ENCODE peak calls at places on chromosomes 3 and 15, in nine cellular contexts. X is A549, W is HCT116, M is GM12878, J is SK-N-SH, D is endothelial cell of umbilical vein, O is K562, E is H1, K is HepG2. I is an unnamed sample.

GRCh38 chr3:146503459-146504202 is 34.3 kb upstream of the PLSCR2 start:
- DNase-seq in W (peak; percentile 86), M (peak; percentile 62), X (peak; percentile 23), E (no peak), J (no peak), K (peak; percentile 25), O (no peak), D (peak; percentile 45), I (peak; percentile 2)

GRCh38 chr3:13584901-13585300 is 36.0 kb downstream of the FBLN2 start:
- DNase-seq in J (no peak), M (no peak), K (no peak), E (no peak), X (no peak), W (no peak), D (no peak), O (no peak), I (no peak)

GRCh38 chr3:8490079-8490552 is 11.5 kb upstream of the LMCD1 start:
- DNase-seq in J (no peak), M (no peak), W (no peak), E (no peak), O (no peak), D (no peak), K (peak; percentile 66), X (peak; percentile 38), I (no peak)

GRCh38 chr3:6825527-6825926 is 35.4 kb upstream of the GRM7 start:
- DNase-seq in X (no peak), D (no peak), J (peak; percentile 28), E (no peak), O (no peak), W (no peak), K (no peak), M (no peak), I (no peak)

GRCh38 chr3:58668247-58668646 is 1.7 kb upstream of the FAM3D start:
- DNase-seq in E (no peak), O (no peak), K (no peak), J (no peak), D (no peak), X (no peak), W (no peak), M (no peak), I (no peak)

GRCh38 chr3:54853573-54854404 is 74.1 kb downstream of the LRTM1 start:
- DNase-seq in M (no peak), W (no peak), O (peak; percentile 70), X (peak; percentile 70), K (peak; percentile 18), D (peak; percentile 38), E (peak; percentile 93), J (peak; percentile 86), I (peak; percentile 72)

GRCh38 chr3:132444333-132444732 is 27.0 kb downstream of the DNAJC13 start:
- DNase-seq in M (no peak), D (no peak), W (no peak), X (no peak), J (no peak), O (no peak), K (no peak), E (no peak), I (no peak)

GRCh38 chr3:43215684-43216336 is 70.5 kb upstream of the SNRK start:
- DNase-seq in M (no peak), W (no peak), O (no peak), X (peak; percentile 3), J (no peak), D (no peak), K (no peak), E (no peak), I (no peak)

DNA sequence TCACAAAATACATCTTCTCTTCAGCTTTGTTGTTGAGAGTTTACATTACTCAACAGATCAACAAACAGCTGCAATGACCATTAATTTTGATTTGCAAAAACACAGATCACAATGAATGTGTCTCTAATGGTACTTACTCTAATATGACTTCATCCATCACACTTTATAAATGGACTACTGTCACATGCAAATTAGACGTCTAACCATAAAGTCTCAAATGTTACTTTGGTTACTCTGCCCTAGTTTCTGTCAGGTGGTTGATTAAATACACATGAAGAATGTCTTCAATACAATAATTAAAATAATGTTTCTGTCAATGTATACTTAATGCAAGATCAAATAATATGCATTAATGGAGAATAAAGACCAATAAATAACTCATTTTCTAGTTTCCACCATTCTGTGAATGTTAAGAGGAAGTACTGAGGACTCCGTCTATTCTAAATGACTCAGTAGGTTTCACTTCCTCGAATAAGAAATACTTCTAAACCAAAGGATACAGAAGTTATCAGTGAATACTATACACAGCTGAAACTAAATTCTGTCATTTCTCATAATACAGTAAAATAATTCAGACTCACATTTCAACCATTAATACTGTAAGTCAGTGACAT is 145.8 kb downstream of the CBLB start:
- DNase-seq in M (peak; percentile 36), E (no peak), J (no peak), K (no peak), O (no peak), D (no peak), X (no peak), W (no peak), I (peak; percentile 65)
- H3K4me3 ChIP-seq in M (no peak overlapping the region), E (no peak overlapping the region), J (no peak overlapping the region), K (no peak overlapping the region), O (no peak overlapping the region), D (no peak overlapping the region), X (no peak overlapping the region), W (no peak overlapping the region), I (no peak overlapping the region)

DNA sequence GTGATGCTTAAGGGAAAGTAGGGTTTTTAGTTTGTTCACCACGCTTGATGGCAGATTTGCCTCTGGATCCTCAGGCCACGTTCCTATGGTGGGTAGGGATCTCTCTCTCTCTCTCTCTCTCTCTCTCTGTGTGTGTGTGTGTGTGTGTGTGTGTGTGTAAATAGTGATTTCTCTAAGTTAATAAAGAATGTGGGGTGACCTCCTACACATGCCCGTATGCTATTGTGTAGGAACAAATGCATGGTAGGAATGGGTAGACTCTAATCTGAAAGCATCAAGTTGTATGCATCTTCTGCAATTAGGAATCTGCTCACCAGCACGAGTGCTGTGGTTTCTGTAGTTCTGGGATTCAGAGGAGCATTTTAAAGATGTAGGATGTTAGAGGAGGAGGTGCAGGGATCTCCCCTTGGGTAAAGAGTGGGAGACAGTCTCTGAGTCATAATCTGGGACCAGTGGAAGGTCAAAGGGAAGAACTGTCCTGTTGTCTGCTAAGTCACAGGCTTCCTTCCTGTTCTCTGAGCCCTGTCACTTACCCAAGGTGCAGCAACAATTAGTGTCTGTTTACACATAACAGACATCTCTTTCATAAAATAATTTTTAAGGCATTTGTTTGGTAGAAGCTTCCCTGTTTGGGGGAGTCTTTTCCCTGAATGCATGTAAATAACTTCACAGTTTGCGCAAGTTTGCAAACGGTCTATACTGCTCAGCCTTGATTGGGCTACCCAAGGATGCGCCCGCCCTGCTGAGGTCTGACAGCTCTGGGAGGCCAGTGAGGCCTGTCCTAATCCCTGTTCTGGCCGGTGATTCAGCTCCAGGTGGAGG is 139.8 kb downstream of the IGF1R start:
- DNase-seq in D (no peak), O (no peak), M (no peak), X (peak; percentile 44), J (no peak), W (no peak), K (peak; percentile 43), E (no peak), I (peak; percentile 85)
- TF ChIP-seq MAX in D (no peak), O (no peak), M (no peak), X (no peak), J (no peak), W (no peak), K (no peak), E (no peak), I (no peak)

GRCh38 chr3:187952849-187953248 is 201.1 kb upstream of the LPP start:
- DNase-seq in J (no peak), X (no peak), K (no peak), D (no peak), W (no peak), O (no peak), M (no peak), E (no peak), I (no peak)

GRCh38 chr3:187958432-187959003 is 195.4 kb upstream of the LPP start:
- DNase-seq in E (no peak), W (no peak), O (no peak), X (no peak), D (no peak), K (no peak), M (no peak), J (no peak), I (no peak)

GRCh38 chr3:187957209-187957981 is 196.6 kb upstream of the LPP start:
- DNase-seq in X (no peak), O (no peak), E (no peak), K (no peak), J (no peak), W (no peak), M (no peak), D (no peak), I (no peak)

GRCh38 chr3:187954486-187955075 is 199.4 kb upstream of the LPP start:
- DNase-seq in J (no peak), K (no peak), M (no peak), W (no peak), X (peak; percentile 10), E (no peak), D (no peak), O (no peak), I (no peak)

DNA sequence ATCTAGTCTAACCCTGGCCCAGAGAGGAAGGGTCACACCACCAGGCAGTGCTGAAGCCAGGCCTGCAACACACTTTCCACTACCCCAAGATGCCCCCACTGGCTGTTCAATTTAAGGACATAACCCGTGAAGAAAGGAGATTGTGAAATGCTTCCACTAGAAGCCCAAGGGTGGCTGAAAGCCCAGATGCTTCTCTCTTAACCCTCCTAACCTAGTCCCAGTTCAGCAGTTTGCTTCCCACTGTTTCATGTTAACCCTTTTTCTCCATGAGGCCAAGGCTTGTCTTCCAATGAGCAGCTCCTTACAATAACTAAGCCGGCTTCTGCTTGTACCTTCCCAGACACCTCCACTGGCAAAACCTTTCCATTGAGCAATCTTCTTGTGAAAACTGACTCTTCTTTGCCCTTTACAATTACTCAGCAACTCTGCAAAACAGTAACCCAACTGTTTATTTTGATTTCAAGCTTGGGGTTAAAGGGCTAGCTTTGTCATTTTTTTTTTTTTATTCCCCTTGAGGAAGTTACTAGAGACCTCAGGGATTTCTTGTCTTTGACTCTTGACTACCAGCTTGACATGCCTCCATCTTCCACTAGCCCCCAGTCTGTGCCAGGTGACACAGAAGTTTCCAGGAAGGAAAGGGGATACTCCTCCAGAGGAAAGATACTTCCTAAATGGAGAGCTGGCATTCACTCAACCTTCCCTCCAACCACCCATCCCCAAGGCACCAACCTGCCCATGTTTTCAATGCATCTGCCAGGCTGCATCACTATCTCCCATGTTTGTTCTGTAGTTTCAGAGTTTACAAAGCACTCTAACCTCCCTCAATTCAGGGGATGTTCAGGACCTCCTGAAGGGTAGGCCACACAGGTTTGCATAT is 198.6 kb upstream of the LPP start:
- DNase-seq in X (peak; percentile 25), J (no peak), O (no peak), W (no peak), M (no peak), E (no peak), D (peak; percentile 40), K (peak; percentile 45), I (peak; percentile 87)
- H3K4me3 ChIP-seq in X (no peak overlapping the region), J (no peak overlapping the region), O (no peak overlapping the region), W (no peak overlapping the region), M (no peak overlapping the region), E (no peak overlapping the region), D (no peak overlapping the region), K (no peak overlapping the region), I (no peak overlapping the region)

DNA sequence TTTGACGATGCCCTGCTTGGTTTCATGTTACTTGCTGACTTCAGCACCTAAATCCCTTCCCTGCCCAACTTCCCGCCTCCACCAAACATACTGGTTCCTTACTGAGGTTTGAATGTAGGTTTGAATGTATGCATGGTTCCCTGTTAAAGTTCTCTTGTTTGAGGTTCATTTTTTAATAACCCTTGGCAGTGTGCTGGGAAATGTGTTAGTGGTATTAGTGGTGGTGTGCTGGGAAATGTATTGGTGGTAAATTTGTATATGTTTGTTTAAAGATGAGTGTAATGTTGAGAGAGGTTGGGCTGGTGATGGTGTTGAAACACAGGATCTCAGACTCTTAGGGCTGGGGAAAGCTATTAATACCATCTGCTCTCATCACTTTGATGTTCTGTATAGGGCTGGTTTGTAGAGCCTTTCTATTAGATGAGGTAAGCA is 392.7 kb downstream of the PTPRG start:
- DNase-seq in J (no peak), E (no peak), O (no peak), K (no peak), D (no peak), W (no peak), M (no peak), X (no peak), I (no peak)
- TF ChIP-seq MAX in J (no peak), E (no peak), O (no peak), K (no peak), D (no peak), W (no peak), M (no peak), X (no peak), I (no peak)